ENCODE peak calls at places on chromosomes 4 and X, in seven cellular contexts. One of them, this sample, is unnamed.

GRCh38 chr4:39308576-39308975 is 57.6 kb downstream of the RFC1 start:
- DNase-seq in mesendoderm: no peak
- DNase-seq in stimulated activated CD8-positive, alpha-beta memory T cell treated with anti-CD3 and anti-CD28 coated beads, Interleukin-12 subunit alpha, Interleukin-12 subunit beta, amount 100 ng/mL, for 4 hours: no peak
- DNase-seq in BJ: no peak
- DNase-seq in NCI-H2171 treated with DMSO at 0.1 percent for 48 hours: peak
- DNase-seq in GDM1: no peak
- DNase-seq in NCI-H1105 treated with DMSO at 0.1 percent for 48 hours: peak
- DNase-seq in this sample: no peak

GRCh38 chr4:141686146-141686775 is 49.9 kb downstream of the IL15 start:
- DNase-seq in mesendoderm: no peak
- DNase-seq in stimulated activated CD8-positive, alpha-beta memory T cell treated with anti-CD3 and anti-CD28 coated beads, Interleukin-12 subunit alpha, Interleukin-12 subunit beta, amount 100 ng/mL, for 4 hours: no peak
- DNase-seq in BJ: no peak
- DNase-seq in NCI-H2171 treated with DMSO at 0.1 percent for 48 hours: no peak
- DNase-seq in GDM1: no peak
- DNase-seq in NCI-H1105 treated with DMSO at 0.1 percent for 48 hours: peak
- DNase-seq in this sample: peak

GRCh38 chr4:6301051-6301731 is 31.5 kb downstream of the WFS1 start:
- DNase-seq in mesendoderm: no peak
- DNase-seq in stimulated activated CD8-positive, alpha-beta memory T cell treated with anti-CD3 and anti-CD28 coated beads, Interleukin-12 subunit alpha, Interleukin-12 subunit beta, amount 100 ng/mL, for 4 hours: no peak
- DNase-seq in BJ: no peak
- DNase-seq in NCI-H2171 treated with DMSO at 0.1 percent for 48 hours: no peak
- DNase-seq in GDM1: no peak
- DNase-seq in NCI-H1105 treated with DMSO at 0.1 percent for 48 hours: no peak
- DNase-seq in this sample: no peak

GRCh38 chr4:7009591-7009990 is 33.6 kb upstream of the TADA2B start:
- DNase-seq in mesendoderm: no peak
- DNase-seq in stimulated activated CD8-positive, alpha-beta memory T cell treated with anti-CD3 and anti-CD28 coated beads, Interleukin-12 subunit alpha, Interleukin-12 subunit beta, amount 100 ng/mL, for 4 hours: no peak
- DNase-seq in BJ: no peak
- DNase-seq in NCI-H2171 treated with DMSO at 0.1 percent for 48 hours: no peak
- DNase-seq in GDM1: no peak
- DNase-seq in NCI-H1105 treated with DMSO at 0.1 percent for 48 hours: no peak
- DNase-seq in this sample: no peak

GRCh38 chr4:41319553-41319952 is 62.8 kb downstream of the UCHL1 start:
- DNase-seq in mesendoderm: peak
- DNase-seq in stimulated activated CD8-positive, alpha-beta memory T cell treated with anti-CD3 and anti-CD28 coated beads, Interleukin-12 subunit alpha, Interleukin-12 subunit beta, amount 100 ng/mL, for 4 hours: no peak
- DNase-seq in BJ: no peak
- DNase-seq in NCI-H2171 treated with DMSO at 0.1 percent for 48 hours: no peak
- DNase-seq in GDM1: no peak
- DNase-seq in NCI-H1105 treated with DMSO at 0.1 percent for 48 hours: no peak
- DNase-seq in this sample: no peak

GRCh38 chrX:131308980-131309379 is 19.9 kb upstream of the IGSF1 start:
- DNase-seq in mesendoderm: no peak
- DNase-seq in stimulated activated CD8-positive, alpha-beta memory T cell treated with anti-CD3 and anti-CD28 coated beads, Interleukin-12 subunit alpha, Interleukin-12 subunit beta, amount 100 ng/mL, for 4 hours: no peak
- DNase-seq in BJ: no peak
- DNase-seq in NCI-H2171 treated with DMSO at 0.1 percent for 48 hours: peak
- DNase-seq in GDM1: no peak
- DNase-seq in NCI-H1105 treated with DMSO at 0.1 percent for 48 hours: no peak
- DNase-seq in this sample: no peak

GRCh38 chrX:47316276-47317025 is 53.9 kb upstream of the ZNF157 start:
- DNase-seq in mesendoderm: peak
- DNase-seq in stimulated activated CD8-positive, alpha-beta memory T cell treated with anti-CD3 and anti-CD28 coated beads, Interleukin-12 subunit alpha, Interleukin-12 subunit beta, amount 100 ng/mL, for 4 hours: no peak
- DNase-seq in BJ: no peak
- DNase-seq in NCI-H2171 treated with DMSO at 0.1 percent for 48 hours: no peak
- DNase-seq in GDM1: no peak
- DNase-seq in NCI-H1105 treated with DMSO at 0.1 percent for 48 hours: peak
- DNase-seq in this sample: no peak

GRCh38 chr4:152643153-152644035 is 36.4 kb downstream of the TMEM154 start:
- DNase-seq in mesendoderm: no peak
- DNase-seq in stimulated activated CD8-positive, alpha-beta memory T cell treated with anti-CD3 and anti-CD28 coated beads, Interleukin-12 subunit alpha, Interleukin-12 subunit beta, amount 100 ng/mL, for 4 hours: no peak
- DNase-seq in BJ: no peak
- DNase-seq in NCI-H2171 treated with DMSO at 0.1 percent for 48 hours: no peak
- DNase-seq in GDM1: peak
- DNase-seq in NCI-H1105 treated with DMSO at 0.1 percent for 48 hours: no peak
- DNase-seq in this sample: no peak

GRCh38 chr4:48596336-48596735 is 106.3 kb downstream of the ZAR1 start:
- DNase-seq in mesendoderm: no peak
- DNase-seq in stimulated activated CD8-positive, alpha-beta memory T cell treated with anti-CD3 and anti-CD28 coated beads, Interleukin-12 subunit alpha, Interleukin-12 subunit beta, amount 100 ng/mL, for 4 hours: no peak
- DNase-seq in BJ: no peak
- DNase-seq in NCI-H2171 treated with DMSO at 0.1 percent for 48 hours: no peak
- DNase-seq in GDM1: no peak
- DNase-seq in NCI-H1105 treated with DMSO at 0.1 percent for 48 hours: no peak
- DNase-seq in this sample: no peak

GRCh38 chr4:145732895-145733880 is 53.2 kb downstream of the C4orf51 start:
- DNase-seq in mesendoderm: peak
- DNase-seq in stimulated activated CD8-positive, alpha-beta memory T cell treated with anti-CD3 and anti-CD28 coated beads, Interleukin-12 subunit alpha, Interleukin-12 subunit beta, amount 100 ng/mL, for 4 hours: peak
- DNase-seq in BJ: peak
- DNase-seq in NCI-H2171 treated with DMSO at 0.1 percent for 48 hours: peak
- DNase-seq in GDM1: peak
- DNase-seq in NCI-H1105 treated with DMSO at 0.1 percent for 48 hours: peak
- DNase-seq in this sample: peak

GRCh38 chr4:4603592-4603991 is 61.7 kb upstream of the STX18 start:
- DNase-seq in mesendoderm: peak
- DNase-seq in stimulated activated CD8-positive, alpha-beta memory T cell treated with anti-CD3 and anti-CD28 coated beads, Interleukin-12 subunit alpha, Interleukin-12 subunit beta, amount 100 ng/mL, for 4 hours: no peak
- DNase-seq in BJ: no peak
- DNase-seq in NCI-H2171 treated with DMSO at 0.1 percent for 48 hours: no peak
- DNase-seq in GDM1: no peak
- DNase-seq in NCI-H1105 treated with DMSO at 0.1 percent for 48 hours: no peak
- DNase-seq in this sample: no peak

GRCh38 chrX:14039344-14039743 is 9.7 kb upstream of the GEMIN8 start:
- DNase-seq in mesendoderm: peak
- DNase-seq in stimulated activated CD8-positive, alpha-beta memory T cell treated with anti-CD3 and anti-CD28 coated beads, Interleukin-12 subunit alpha, Interleukin-12 subunit beta, amount 100 ng/mL, for 4 hours: peak
- DNase-seq in BJ: no peak
- DNase-seq in NCI-H2171 treated with DMSO at 0.1 percent for 48 hours: peak
- DNase-seq in GDM1: no peak
- DNase-seq in NCI-H1105 treated with DMSO at 0.1 percent for 48 hours: peak
- DNase-seq in this sample: peak

GRCh38 chr4:143402776-143403550 is 66.3 kb downstream of the GAB1 start:
- DNase-seq in mesendoderm: no peak
- DNase-seq in stimulated activated CD8-positive, alpha-beta memory T cell treated with anti-CD3 and anti-CD28 coated beads, Interleukin-12 subunit alpha, Interleukin-12 subunit beta, amount 100 ng/mL, for 4 hours: no peak
- DNase-seq in BJ: no peak
- DNase-seq in NCI-H2171 treated with DMSO at 0.1 percent for 48 hours: no peak
- DNase-seq in GDM1: no peak
- DNase-seq in NCI-H1105 treated with DMSO at 0.1 percent for 48 hours: no peak
- DNase-seq in this sample: no peak

GRCh38 chr4:13112030-13112429 is 372.1 kb downstream of the RAB28 start:
- DNase-seq in mesendoderm: no peak
- DNase-seq in stimulated activated CD8-positive, alpha-beta memory T cell treated with anti-CD3 and anti-CD28 coated beads, Interleukin-12 subunit alpha, Interleukin-12 subunit beta, amount 100 ng/mL, for 4 hours: no peak
- DNase-seq in BJ: no peak
- DNase-seq in NCI-H2171 treated with DMSO at 0.1 percent for 48 hours: no peak
- DNase-seq in GDM1: no peak
- DNase-seq in NCI-H1105 treated with DMSO at 0.1 percent for 48 hours: no peak
- DNase-seq in this sample: no peak

GRCh38 chr4:74503580-74503979 is 58.6 kb downstream of the AREG start:
- DNase-seq in mesendoderm: no peak
- DNase-seq in stimulated activated CD8-positive, alpha-beta memory T cell treated with anti-CD3 and anti-CD28 coated beads, Interleukin-12 subunit alpha, Interleukin-12 subunit beta, amount 100 ng/mL, for 4 hours: no peak
- DNase-seq in BJ: no peak
- DNase-seq in NCI-H2171 treated with DMSO at 0.1 percent for 48 hours: no peak
- DNase-seq in GDM1: no peak
- DNase-seq in NCI-H1105 treated with DMSO at 0.1 percent for 48 hours: no peak
- DNase-seq in this sample: no peak

GRCh38 chr4:142091085-142091513 is 454.7 kb downstream of the IL15 start:
- DNase-seq in mesendoderm: no peak
- DNase-seq in stimulated activated CD8-positive, alpha-beta memory T cell treated with anti-CD3 and anti-CD28 coated beads, Interleukin-12 subunit alpha, Interleukin-12 subunit beta, amount 100 ng/mL, for 4 hours: no peak
- DNase-seq in BJ: peak
- DNase-seq in NCI-H2171 treated with DMSO at 0.1 percent for 48 hours: no peak
- DNase-seq in GDM1: no peak
- DNase-seq in NCI-H1105 treated with DMSO at 0.1 percent for 48 hours: no peak
- DNase-seq in this sample: no peak

GRCh38 chr4:9940041-9940440 is 81.3 kb downstream of the SLC2A9 start:
- DNase-seq in mesendoderm: no peak
- DNase-seq in stimulated activated CD8-positive, alpha-beta memory T cell treated with anti-CD3 and anti-CD28 coated beads, Interleukin-12 subunit alpha, Interleukin-12 subunit beta, amount 100 ng/mL, for 4 hours: no peak
- DNase-seq in BJ: no peak
- DNase-seq in NCI-H2171 treated with DMSO at 0.1 percent for 48 hours: no peak
- DNase-seq in GDM1: no peak
- DNase-seq in NCI-H1105 treated with DMSO at 0.1 percent for 48 hours: no peak
- DNase-seq in this sample: no peak

GRCh38 chr4:2798399-2799301 is 5.8 kb downstream of the SH3BP2 start:
- DNase-seq in mesendoderm: no peak
- DNase-seq in stimulated activated CD8-positive, alpha-beta memory T cell treated with anti-CD3 and anti-CD28 coated beads, Interleukin-12 subunit alpha, Interleukin-12 subunit beta, amount 100 ng/mL, for 4 hours: no peak
- DNase-seq in BJ: no peak
- DNase-seq in NCI-H2171 treated with DMSO at 0.1 percent for 48 hours: no peak
- DNase-seq in GDM1: peak
- DNase-seq in NCI-H1105 treated with DMSO at 0.1 percent for 48 hours: no peak
- DNase-seq in this sample: no peak

GRCh38 chrX:121642415-121642814 is 595.0 kb downstream of the GLUD2 start:
- DNase-seq in mesendoderm: no peak
- DNase-seq in stimulated activated CD8-positive, alpha-beta memory T cell treated with anti-CD3 and anti-CD28 coated beads, Interleukin-12 subunit alpha, Interleukin-12 subunit beta, amount 100 ng/mL, for 4 hours: no peak
- DNase-seq in BJ: no peak
- DNase-seq in NCI-H2171 treated with DMSO at 0.1 percent for 48 hours: no peak
- DNase-seq in GDM1: no peak
- DNase-seq in NCI-H1105 treated with DMSO at 0.1 percent for 48 hours: no peak
- DNase-seq in this sample: peak

GRCh38 chrX:43552166-43552565 is 103.9 kb upstream of the MAOA start:
- DNase-seq in mesendoderm: peak
- DNase-seq in stimulated activated CD8-positive, alpha-beta memory T cell treated with anti-CD3 and anti-CD28 coated beads, Interleukin-12 subunit alpha, Interleukin-12 subunit beta, amount 100 ng/mL, for 4 hours: no peak
- DNase-seq in BJ: no peak
- DNase-seq in NCI-H2171 treated with DMSO at 0.1 percent for 48 hours: no peak
- DNase-seq in GDM1: no peak
- DNase-seq in NCI-H1105 treated with DMSO at 0.1 percent for 48 hours: no peak
- DNase-seq in this sample: peak

GRCh38 chr4:74364649-74365491 is at the start of gene EREG:
- DNase-seq in mesendoderm: peak
- DNase-seq in stimulated activated CD8-positive, alpha-beta memory T cell treated with anti-CD3 and anti-CD28 coated beads, Interleukin-12 subunit alpha, Interleukin-12 subunit beta, amount 100 ng/mL, for 4 hours: no peak
- DNase-seq in BJ: peak
- DNase-seq in NCI-H2171 treated with DMSO at 0.1 percent for 48 hours: no peak
- DNase-seq in GDM1: no peak
- DNase-seq in NCI-H1105 treated with DMSO at 0.1 percent for 48 hours: peak
- DNase-seq in this sample: peak

GRCh38 chr4:83150563-83151330 is 36.2 kb upstream of the PLAC8 start:
- DNase-seq in mesendoderm: no peak
- DNase-seq in stimulated activated CD8-positive, alpha-beta memory T cell treated with anti-CD3 and anti-CD28 coated beads, Interleukin-12 subunit alpha, Interleukin-12 subunit beta, amount 100 ng/mL, for 4 hours: no peak
- DNase-seq in BJ: no peak
- DNase-seq in NCI-H2171 treated with DMSO at 0.1 percent for 48 hours: no peak
- DNase-seq in GDM1: no peak
- DNase-seq in NCI-H1105 treated with DMSO at 0.1 percent for 48 hours: no peak
- DNase-seq in this sample: peak

GRCh38 chr4:169485791-169486742 is 126.3 kb downstream of the NEK1 start:
- DNase-seq in mesendoderm: peak
- DNase-seq in stimulated activated CD8-positive, alpha-beta memory T cell treated with anti-CD3 and anti-CD28 coated beads, Interleukin-12 subunit alpha, Interleukin-12 subunit beta, amount 100 ng/mL, for 4 hours: no peak
- DNase-seq in BJ: peak
- DNase-seq in NCI-H2171 treated with DMSO at 0.1 percent for 48 hours: peak
- DNase-seq in GDM1: peak
- DNase-seq in NCI-H1105 treated with DMSO at 0.1 percent for 48 hours: peak
- DNase-seq in this sample: peak

GRCh38 chr4:10100734-10101216 is 15.8 kb downstream of the WDR1 start:
- DNase-seq in mesendoderm: no peak
- DNase-seq in stimulated activated CD8-positive, alpha-beta memory T cell treated with anti-CD3 and anti-CD28 coated beads, Interleukin-12 subunit alpha, Interleukin-12 subunit beta, amount 100 ng/mL, for 4 hours: no peak
- DNase-seq in BJ: no peak
- DNase-seq in NCI-H2171 treated with DMSO at 0.1 percent for 48 hours: no peak
- DNase-seq in GDM1: no peak
- DNase-seq in NCI-H1105 treated with DMSO at 0.1 percent for 48 hours: no peak
- DNase-seq in this sample: no peak

GRCh38 chr4:94892051-94892450 is 134.3 kb downstream of the BMPR1B start:
- DNase-seq in mesendoderm: no peak
- DNase-seq in stimulated activated CD8-positive, alpha-beta memory T cell treated with anti-CD3 and anti-CD28 coated beads, Interleukin-12 subunit alpha, Interleukin-12 subunit beta, amount 100 ng/mL, for 4 hours: no peak
- DNase-seq in BJ: no peak
- DNase-seq in NCI-H2171 treated with DMSO at 0.1 percent for 48 hours: no peak
- DNase-seq in GDM1: no peak
- DNase-seq in NCI-H1105 treated with DMSO at 0.1 percent for 48 hours: no peak
- DNase-seq in this sample: peak

GRCh38 chr4:172996571-172997216 is 171.9 kb upstream of the GALNT7 start:
- DNase-seq in mesendoderm: no peak
- DNase-seq in stimulated activated CD8-positive, alpha-beta memory T cell treated with anti-CD3 and anti-CD28 coated beads, Interleukin-12 subunit alpha, Interleukin-12 subunit beta, amount 100 ng/mL, for 4 hours: no peak
- DNase-seq in BJ: no peak
- DNase-seq in NCI-H2171 treated with DMSO at 0.1 percent for 48 hours: no peak
- DNase-seq in GDM1: no peak
- DNase-seq in NCI-H1105 treated with DMSO at 0.1 percent for 48 hours: no peak
- DNase-seq in this sample: no peak

GRCh38 chr4:163344147-163345050 is 707 bp downstream of the NPY5R start:
- DNase-seq in mesendoderm: peak
- DNase-seq in stimulated activated CD8-positive, alpha-beta memory T cell treated with anti-CD3 and anti-CD28 coated beads, Interleukin-12 subunit alpha, Interleukin-12 subunit beta, amount 100 ng/mL, for 4 hours: no peak
- DNase-seq in BJ: no peak
- DNase-seq in NCI-H2171 treated with DMSO at 0.1 percent for 48 hours: no peak
- DNase-seq in GDM1: no peak
- DNase-seq in NCI-H1105 treated with DMSO at 0.1 percent for 48 hours: no peak
- DNase-seq in this sample: peak

GRCh38 chr4:8370106-8370787 is 70.3 kb downstream of the ACOX3 start:
- DNase-seq in mesendoderm: no peak
- DNase-seq in stimulated activated CD8-positive, alpha-beta memory T cell treated with anti-CD3 and anti-CD28 coated beads, Interleukin-12 subunit alpha, Interleukin-12 subunit beta, amount 100 ng/mL, for 4 hours: no peak
- DNase-seq in BJ: no peak
- DNase-seq in NCI-H2171 treated with DMSO at 0.1 percent for 48 hours: no peak
- DNase-seq in GDM1: no peak
- DNase-seq in NCI-H1105 treated with DMSO at 0.1 percent for 48 hours: no peak
- DNase-seq in this sample: no peak

GRCh38 chr4:68385267-68385666 is 35.4 kb upstream of the YTHDC1 start:
- DNase-seq in mesendoderm: no peak
- DNase-seq in stimulated activated CD8-positive, alpha-beta memory T cell treated with anti-CD3 and anti-CD28 coated beads, Interleukin-12 subunit alpha, Interleukin-12 subunit beta, amount 100 ng/mL, for 4 hours: no peak
- DNase-seq in BJ: no peak
- DNase-seq in NCI-H2171 treated with DMSO at 0.1 percent for 48 hours: no peak
- DNase-seq in GDM1: no peak
- DNase-seq in NCI-H1105 treated with DMSO at 0.1 percent for 48 hours: no peak
- DNase-seq in this sample: no peak

GRCh38 chr4:55411621-55412020 is 15.9 kb downstream of the TMEM165 start:
- DNase-seq in mesendoderm: no peak
- DNase-seq in stimulated activated CD8-positive, alpha-beta memory T cell treated with anti-CD3 and anti-CD28 coated beads, Interleukin-12 subunit alpha, Interleukin-12 subunit beta, amount 100 ng/mL, for 4 hours: no peak
- DNase-seq in BJ: no peak
- DNase-seq in NCI-H2171 treated with DMSO at 0.1 percent for 48 hours: no peak
- DNase-seq in GDM1: no peak
- DNase-seq in NCI-H1105 treated with DMSO at 0.1 percent for 48 hours: no peak
- DNase-seq in this sample: no peak

This sample was measured in Calu3.